ENCODE peak calls at places on chromosomes 2 and 18, in four cellular contexts. G is uterus, N is adrenal gland, U is breast epithelium. Y is an unnamed sample.

GRCh38 chr2:23293063-23293462 is 91.9 kb upstream of the KLHL29 start:
- DNase-seq in G (peak), N (peak), U (no peak), Y (no peak)

GRCh38 chr2:230906471-230907230 is 18.4 kb downstream of the GPR55 start:
- DNase-seq in U (peak), N (no peak), G (no peak), Y (peak)

GRCh38 chr18:44079602-44080001 is 601.1 kb upstream of the SETBP1 start:
- DNase-seq in U (no peak), N (no peak), G (no peak), Y (no peak)

GRCh38 chr2:180144311-180144813 is 137.3 kb upstream of the CWC22 start:
- DNase-seq in N (no peak), U (no peak), G (no peak), Y (no peak)

GRCh38 chr18:59271606-59272220 is 1.5 kb downstream of the RAX start:
- DNase-seq in N (no peak), G (no peak), U (no peak), Y (no peak)

GRCh38 chr2:47645246-47645645 is 137.7 kb upstream of the MSH6 start:
- DNase-seq in U (no peak), N (no peak), G (no peak), Y (no peak)

GRCh38 chr2:222912117-222912516 is 51.3 kb downstream of the ACSL3 start:
- DNase-seq in U (no peak), N (no peak), G (no peak), Y (no peak)

GRCh38 chr2:215612770-215613169 is 176.9 kb upstream of the FN1 start:
- DNase-seq in N (no peak), U (no peak), G (no peak), Y (no peak)

GRCh38 chr2:16832910-16833309 is 167.3 kb upstream of the CYRIA start:
- DNase-seq in G (no peak), U (no peak), N (no peak), Y (no peak)

GRCh38 chr2:226564667-226565066 is 235.0 kb downstream of the IRS1 start:
- DNase-seq in U (no peak), G (no peak), N (no peak), Y (peak)

GRCh38 chr2:195769975-195770374 is 112.9 kb downstream of the SLC39A10 start:
- DNase-seq in G (no peak), U (no peak), N (no peak), Y (no peak)

GRCh38 chr2:117335967-117336366 is 478.5 kb upstream of the DDX18 start:
- DNase-seq in U (no peak), G (no peak), N (no peak), Y (no peak)

GRCh38 chr2:117342415-117342814 is 472.1 kb upstream of the DDX18 start:
- DNase-seq in U (no peak), N (no peak), G (no peak), Y (no peak)

GRCh38 chr2:117336496-117336895 is 478.0 kb upstream of the DDX18 start:
- DNase-seq in N (no peak), G (no peak), U (no peak), Y (no peak)

GRCh38 chr2:117339980-117340379 is 474.5 kb upstream of the DDX18 start:
- DNase-seq in G (no peak), N (no peak), U (no peak), Y (no peak)
- TF ChIP-seq POLR2A in G (no peak), N (no peak), U (no peak), Y (no peak)

GRCh38 chr18:67421666-67422065 is 94.9 kb downstream of the DSEL start:
- DNase-seq in N (no peak), G (no peak), U (no peak), Y (no peak)

DNA sequence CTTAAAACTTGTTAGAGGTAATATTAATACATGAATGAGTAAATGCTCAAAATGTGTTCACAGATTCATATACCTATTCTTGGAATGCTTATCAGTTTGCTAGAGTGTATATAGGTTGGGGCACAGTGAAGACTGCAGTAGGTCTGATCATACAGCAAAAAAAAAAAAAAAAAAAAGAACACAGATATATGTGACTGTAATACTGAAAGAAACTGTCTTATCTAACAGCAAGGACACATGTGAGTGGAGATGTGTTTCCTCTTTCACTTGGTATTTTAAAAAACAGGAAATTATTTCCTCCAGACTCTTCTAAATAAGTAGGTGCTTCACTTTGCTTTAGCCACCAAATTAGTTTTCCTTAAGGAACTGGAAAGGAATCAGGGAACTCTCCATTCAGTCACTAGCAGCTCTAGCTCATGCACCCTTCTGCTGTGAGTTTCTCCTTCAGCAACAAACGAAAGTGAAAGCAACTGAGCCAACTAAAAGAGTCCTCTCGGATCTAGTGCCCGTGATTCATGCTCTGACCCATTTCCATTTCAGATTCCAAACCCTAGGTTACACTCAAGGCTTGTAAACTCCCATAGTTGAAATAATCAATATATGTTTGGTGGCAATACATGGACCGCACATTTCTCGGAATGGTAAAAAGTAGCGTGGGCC is 98.5 kb downstream of the DSEL start:
- DNase-seq in G (no peak), N (peak), U (no peak), Y (no peak)
- H3K4me3 ChIP-seq in G (no peak), N (peak), U (peak), Y (no peak)

DNA sequence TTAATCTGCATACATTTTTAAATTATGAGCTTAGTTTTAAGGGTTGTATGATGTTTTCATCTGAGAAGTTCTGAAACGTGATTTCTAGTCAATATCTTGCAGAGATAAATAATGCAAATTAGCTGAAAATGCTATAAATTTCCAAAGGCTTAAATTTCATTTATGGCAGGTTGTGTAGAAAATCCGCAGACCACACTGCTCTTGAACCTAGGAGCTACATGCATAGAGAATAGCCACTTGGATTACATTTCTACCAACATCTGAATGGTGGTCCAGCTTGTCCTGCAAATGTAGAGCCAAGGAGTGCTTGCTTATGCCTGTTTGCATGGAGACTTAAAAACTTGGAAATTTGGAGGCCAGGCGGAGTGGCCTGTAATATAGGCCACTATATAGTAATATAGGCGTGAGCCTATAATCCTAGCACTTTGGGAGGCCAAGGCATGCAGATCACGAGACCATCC is 6.8 kb downstream of the MAT2A start:
- DNase-seq in G (no peak), N (no peak), U (no peak), Y (no peak)
- TF ChIP-seq POLR2A in G (no peak), N (no peak), U (no peak), Y (no peak)

DNA sequence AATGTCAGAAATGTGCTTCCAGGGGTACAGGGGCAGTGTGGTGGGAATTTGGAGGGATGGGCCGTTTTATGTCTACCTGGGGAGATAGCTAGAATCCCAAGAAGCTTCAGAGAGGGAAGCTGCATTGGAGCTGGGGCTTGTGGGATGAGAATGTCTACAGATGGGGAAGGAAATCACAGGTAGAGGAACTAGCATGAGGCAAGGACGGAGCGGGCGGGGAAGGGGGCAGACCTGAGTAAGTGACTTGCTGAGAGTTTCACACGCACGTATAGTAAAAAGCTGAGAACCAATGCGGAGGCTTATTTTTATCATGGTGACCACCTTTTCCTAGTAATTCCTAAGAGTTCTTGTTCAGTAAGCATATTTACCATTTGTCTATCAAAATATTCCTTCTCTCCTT is 6.3 kb downstream of the C2orf80 start:
- DNase-seq in U (no peak), G (no peak), N (no peak), Y (no peak)
- H3K4me3 ChIP-seq in U (no peak), G (no peak), N (no peak), Y (no peak)

DNA sequence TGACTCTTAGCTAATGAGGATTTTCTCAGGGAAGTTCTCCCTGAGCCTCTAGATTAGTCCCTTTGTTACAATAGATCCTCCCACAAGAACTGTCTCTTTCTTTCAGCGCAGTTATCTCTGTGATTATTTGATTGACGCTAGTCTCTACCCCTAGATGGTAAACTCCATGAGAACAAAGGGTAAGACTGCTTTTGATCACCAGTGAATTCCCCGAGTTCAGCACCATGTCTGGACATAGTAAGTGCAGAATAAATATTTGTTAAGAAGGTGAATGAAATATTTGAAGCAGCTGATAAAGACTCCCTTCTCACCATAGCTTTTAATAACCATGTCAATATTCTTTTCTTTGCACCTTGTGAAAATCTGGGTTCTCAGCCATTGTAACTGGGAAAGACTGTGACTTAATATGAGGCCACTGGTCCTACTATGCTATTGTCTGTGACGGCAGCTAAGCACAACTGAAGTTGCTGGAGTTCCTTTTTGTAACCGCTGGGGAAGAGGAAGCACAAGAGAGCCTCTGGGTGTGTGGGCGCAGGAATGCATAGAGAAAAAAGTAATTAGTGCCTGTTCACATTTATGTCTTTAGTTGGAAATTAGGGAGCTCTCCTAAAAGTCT is 214.7 kb downstream of the TGIF1 start:
- DNase-seq in U (no peak), N (no peak), G (no peak), Y (no peak)
- TF ChIP-seq POLR2A in U (no peak), N (no peak), G (no peak), Y (no peak)

DNA sequence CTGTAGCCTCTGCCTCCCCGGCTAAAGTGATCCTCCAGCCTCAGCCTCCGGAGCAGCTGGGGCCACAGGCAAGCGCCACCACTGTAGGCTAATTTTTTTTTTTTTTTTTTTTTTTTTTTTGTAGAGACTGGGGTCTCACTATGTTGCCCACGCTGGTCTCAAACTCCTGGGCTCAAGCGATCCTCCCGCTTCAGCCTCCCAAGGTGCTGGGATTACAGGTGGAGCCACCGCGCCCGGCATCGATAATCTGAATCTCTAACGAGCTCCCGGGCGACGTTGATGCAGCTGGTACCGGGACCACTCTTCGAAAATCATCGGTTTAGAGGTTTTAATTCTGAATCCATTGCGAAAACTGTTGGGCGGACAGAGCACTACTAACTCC is 498 bp upstream of the CYP20A1 start:
- DNase-seq in G (no peak), U (no peak), N (no peak), Y (no peak)
- H3K4me3 ChIP-seq in G (peak), U (peak), N (peak), Y (peak)

GRCh38 chr2:54723300-54724149 is at the start of gene EML6:
- DNase-seq in G (peak), N (peak), U (peak), Y (peak)
- TF ChIP-seq POLR2A in G (peak), N (peak), U (no peak), Y (no peak)

DNA sequence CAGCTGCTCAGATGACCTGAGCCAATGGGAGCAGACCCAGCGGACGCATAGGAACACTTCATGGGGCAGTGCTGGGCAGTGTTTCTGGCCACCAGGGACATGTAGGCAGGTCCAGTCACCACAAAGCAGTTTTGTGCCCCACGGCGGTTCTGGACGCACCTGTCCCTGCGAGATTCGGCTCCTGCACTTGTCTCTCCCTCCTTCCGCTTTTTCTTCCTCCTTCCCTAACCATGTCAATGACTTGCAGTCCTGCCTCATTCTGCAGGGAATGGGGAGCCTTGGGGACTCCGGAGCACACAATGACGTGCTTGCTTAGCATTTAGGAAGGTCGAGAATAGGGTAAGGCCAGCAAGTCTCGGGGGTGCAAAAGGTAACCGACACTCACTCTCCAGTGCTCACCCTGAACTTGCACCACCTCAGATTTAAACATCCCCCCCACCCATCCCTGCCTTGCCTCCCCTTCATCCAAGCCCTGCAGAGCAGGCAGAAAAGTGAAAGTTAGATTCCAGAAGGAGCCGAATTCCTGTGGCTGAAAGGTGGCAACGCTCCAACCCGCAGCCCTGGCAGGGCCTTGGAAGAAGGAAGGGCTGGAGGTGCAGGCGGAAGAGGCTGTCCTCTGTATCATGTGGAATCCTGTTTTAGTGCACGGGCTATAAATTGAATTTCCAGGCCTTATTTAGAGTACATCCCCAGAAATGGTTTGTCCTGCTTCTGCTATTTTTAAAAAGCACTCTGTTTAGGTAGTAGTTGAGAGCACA is 40.5 kb upstream of the ATG16L1 start:
- DNase-seq in N (peak), G (peak), U (peak), Y (peak)
- H3K4me3 ChIP-seq in N (no peak), G (peak), U (peak), Y (peak)

GRCh38 chr2:164967781-164968228 is 12.5 kb upstream of the SLC38A11 start:
- DNase-seq in U (no peak), N (no peak), G (no peak), Y (no peak)

GRCh38 chr2:164974221-164974620 is 18.9 kb upstream of the SLC38A11 start:
- DNase-seq in N (no peak), U (no peak), G (no peak), Y (no peak)

GRCh38 chr2:164972216-164972615 is 16.9 kb upstream of the SLC38A11 start:
- DNase-seq in N (no peak), U (no peak), G (no peak), Y (no peak)

GRCh38 chr2:164967349-164967748 is 12.0 kb upstream of the SLC38A11 start:
- DNase-seq in G (no peak), N (no peak), U (no peak), Y (no peak)

GRCh38 chr2:164969909-164970690 is 14.8 kb upstream of the SLC38A11 start:
- DNase-seq in U (no peak), N (no peak), G (no peak), Y (no peak)
- TF ChIP-seq POLR2A in U (no peak), N (no peak), G (no peak), Y (no peak)

Y was measured in stomach.